ENCODE peak calls at places on chromosomes 6 and 20, in ten cellular contexts. C, D, X, M, G, J, O, P, B and A are unnamed samples.
A peak's percentile ranks its signal among the peaks of the same experiment; 100 is the strongest.

GRCh38 chr6:84687487-84687886 is 76.9 kb downstream of the TBX18 start:
- DNase-seq in G (no peak), J (no peak), P (no peak), B (no peak), O (no peak), M (peak; percentile 26), C (peak; percentile 51), D (no peak), X (no peak), A (no peak)

GRCh38 chr6:38804368-38804767 is 89.3 kb downstream of the DNAH8 start:
- DNase-seq in J (no peak), C (no peak), D (no peak), P (no peak), M (no peak), B (no peak), X (no peak), G (no peak), O (no peak), A (no peak)

GRCh38 chr6:129183039-129183438 is 300.1 kb downstream of the LAMA2 start:
- DNase-seq in D (no peak), G (no peak), B (no peak), J (no peak), C (no peak), M (no peak), X (no peak), P (no peak), O (no peak), A (no peak)

GRCh38 chr6:43768983-43769525 is 957 bp upstream of the VEGFA start:
- DNase-seq in O (peak; percentile 84), G (peak; percentile 91), C (peak; percentile 97), M (no peak), P (peak; percentile 64), B (no peak), J (no peak), X (no peak), D (no peak), A (peak; percentile 71)

GRCh38 chr6:49849121-49849907 is 17.0 kb downstream of the CRISP1 start:
- DNase-seq in G (peak; percentile 55), M (peak; percentile 78), X (peak; percentile 17), C (peak; percentile 67), B (peak; percentile 64), D (no peak), P (peak; percentile 85), J (peak; percentile 62), O (no peak), A (peak; percentile 18)

GRCh38 chr6:124881898-124882579 is 80.2 kb upstream of the RNF217 start:
- DNase-seq in D (no peak), O (no peak), P (no peak), J (no peak), X (no peak), B (no peak), C (peak; percentile 75), G (peak; percentile 62), M (peak; percentile 24), A (peak; percentile 24)

GRCh38 chr6:24547243-24547642 is 52.5 kb downstream of the ALDH5A1 start:
- DNase-seq in D (no peak), X (no peak), M (peak; percentile 75), C (peak; percentile 8), J (no peak), G (no peak), P (peak; percentile 37), B (peak; percentile 32), O (no peak), A (no peak)

GRCh38 chr6:130122243-130122642 is 100.5 kb downstream of the SAMD3 start:
- DNase-seq in O (no peak), P (no peak), B (no peak), X (no peak), G (no peak), D (no peak), M (no peak), C (no peak), J (no peak), A (no peak)

GRCh38 chr20:7523288-7523687 is 417.0 kb downstream of the HAO1 start:
- DNase-seq in P (no peak), O (no peak), C (no peak), G (no peak), M (no peak), B (no peak), X (no peak), J (no peak), D (no peak), A (no peak)
- TF ChIP-seq CTCF in P (no peak), O (no peak), C (no peak), G (no peak), M (no peak), B (no peak), X (no peak), J (no peak), D (no peak), A (no peak)

GRCh38 chr20:62923669-62924566 is 2.4 kb downstream of the DIDO1 start:
- DNase-seq in J (no peak), P (no peak), O (no peak), B (peak; percentile 77), D (no peak), X (no peak), C (no peak), M (no peak), G (no peak), A (no peak)

GRCh38 chr20:62920039-62920645 is 6.2 kb downstream of the DIDO1 start:
- DNase-seq in J (no peak), X (no peak), D (no peak), O (no peak), B (no peak), M (no peak), C (no peak), P (no peak), G (no peak), A (no peak)

GRCh38 chr20:62924567-62925419 is 1.5 kb downstream of the DIDO1 start:
- DNase-seq in M (no peak), B (peak; percentile 56), P (peak; percentile 55), D (no peak), C (peak; percentile 39), O (no peak), J (no peak), X (no peak), G (peak; percentile 34), A (no peak)

GRCh38 chr20:62921119-62921687 is 5.1 kb downstream of the DIDO1 start:
- DNase-seq in O (no peak), B (peak; percentile 88), D (peak; percentile 59), X (peak; percentile 82), C (peak; percentile 61), G (peak; percentile 53), J (peak; percentile 16), P (peak; percentile 85), M (peak; percentile 90), A (no peak)

GRCh38 chr20:62922451-62922921 is 3.8 kb downstream of the DIDO1 start:
- DNase-seq in B (no peak), C (no peak), O (no peak), M (no peak), G (no peak), D (no peak), X (no peak), J (no peak), P (no peak), A (no peak)
- H3K27ac ChIP-seq in B (peak overlapping the region; percentile 90), C (no peak overlapping the region), O (peak overlapping the region; percentile 96), M (peak overlapping the region; percentile 57), G (no peak overlapping the region), D (peak overlapping the region; percentile 98), X (no peak overlapping the region), J (no peak overlapping the region), P (peak overlapping the region; percentile 98), A (no peak overlapping the region)

DNA sequence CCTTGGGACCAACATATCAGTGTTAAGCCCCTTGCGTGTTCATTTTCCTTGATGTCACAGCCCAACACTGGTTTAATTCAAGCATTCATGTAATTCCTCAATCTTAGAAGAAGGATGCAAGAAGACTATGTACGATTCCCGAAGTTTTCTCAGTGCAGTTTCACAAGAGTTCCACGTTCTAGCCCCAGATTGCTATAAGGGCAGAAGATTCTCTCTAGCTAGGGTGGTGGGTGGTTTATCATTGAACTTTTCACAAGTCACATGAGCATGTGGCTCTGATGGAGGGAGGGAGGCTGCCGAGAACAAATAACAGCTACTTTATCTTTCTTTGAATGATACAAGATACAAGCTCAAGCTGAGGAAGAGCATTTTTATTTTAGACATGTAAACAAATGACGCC is 71.9 kb upstream of the NHSL1 start:
- DNase-seq in B (peak; percentile 53), D (no peak), J (no peak), G (peak; percentile 26), C (peak; percentile 18), M (no peak), O (no peak), X (no peak), P (peak; percentile 33), A (no peak)
- H3K4me3 ChIP-seq in B (peak overlapping the region; percentile 60), D (peak overlapping the region; percentile 40), J (no peak overlapping the region), G (peak overlapping the region; percentile 42), C (peak overlapping the region; percentile 27), M (peak overlapping the region; percentile 57), O (peak overlapping the region; percentile 44), X (no peak overlapping the region), P (peak overlapping the region; percentile 39), A (peak overlapping the region; percentile 69)

GRCh38 chr6:166466178-166467122 is 83.7 kb upstream of the MPC1 start:
- DNase-seq in O (no peak), J (no peak), D (no peak), C (peak; percentile 81), M (no peak), B (no peak), G (peak; percentile 89), P (peak; percentile 45), X (no peak), A (peak; percentile 59)

GRCh38 chr6:166464068-166464410 is 81.3 kb upstream of the MPC1 start:
- DNase-seq in M (no peak), D (no peak), J (no peak), O (no peak), B (no peak), X (no peak), G (no peak), P (no peak), C (no peak), A (no peak)

GRCh38 chr6:166465671-166466087 is 82.9 kb upstream of the MPC1 start:
- DNase-seq in O (no peak), J (no peak), P (no peak), X (peak; percentile 50), B (no peak), M (no peak), C (peak; percentile 42), D (no peak), G (peak; percentile 32), A (no peak)

GRCh38 chr6:166463363-166464067 is 80.8 kb upstream of the MPC1 start:
- DNase-seq in C (no peak), G (no peak), O (no peak), J (no peak), P (no peak), B (no peak), D (no peak), X (no peak), M (no peak), A (no peak)

DNA sequence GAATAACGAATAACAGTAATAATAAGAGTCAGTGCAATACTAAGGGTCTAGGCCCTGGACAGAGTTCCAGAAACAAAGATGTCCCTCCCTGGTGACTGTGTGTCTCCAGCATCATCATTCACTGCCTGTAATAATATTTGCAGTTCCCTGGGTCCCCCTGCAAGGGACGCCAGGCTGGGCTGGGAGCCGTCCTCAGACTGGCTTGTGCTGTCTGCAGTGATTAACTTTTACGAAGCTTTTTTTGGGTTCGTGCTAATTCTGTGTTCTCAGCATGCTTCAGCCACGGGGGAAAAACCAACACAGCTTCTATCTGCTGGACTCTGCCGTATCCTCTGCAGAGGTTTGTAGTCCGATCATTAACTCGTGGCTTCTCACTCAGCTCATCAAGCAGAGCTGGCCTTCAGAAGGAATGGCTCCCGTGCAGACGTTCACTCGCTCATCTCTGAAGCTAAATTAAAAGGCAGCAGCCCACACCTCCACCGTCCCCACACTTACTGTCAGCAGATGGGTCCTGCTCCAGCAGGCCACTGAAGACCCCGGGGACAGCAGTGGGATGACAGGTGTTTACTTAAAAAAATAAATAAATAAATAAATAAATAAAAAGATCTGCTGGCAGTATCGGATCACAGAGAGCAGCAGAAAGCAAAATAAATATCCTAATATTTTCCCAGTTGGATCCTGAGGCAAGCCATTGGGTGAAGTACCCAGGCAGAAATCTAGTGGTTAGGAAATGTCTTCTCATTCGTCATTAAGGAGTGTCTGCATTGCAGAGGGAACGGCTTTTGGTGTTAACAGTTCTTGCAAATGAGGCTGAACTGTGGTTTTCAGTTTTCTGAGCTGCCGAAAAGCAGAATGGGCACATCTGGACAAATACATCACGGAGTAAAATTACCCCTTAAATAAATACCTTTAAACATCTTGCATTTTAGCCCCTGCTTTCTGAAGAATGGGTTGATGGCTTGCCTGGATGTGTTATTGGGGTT is 82.0 kb upstream of the MPC1 start:
- DNase-seq in G (no peak), M (no peak), X (no peak), J (no peak), O (no peak), D (no peak), C (no peak), P (no peak), B (no peak), A (no peak)
- TF ChIP-seq CTCF in G (no peak), M (no peak), X (no peak), J (no peak), O (no peak), D (no peak), C (no peak), P (no peak), B (no peak), A (no peak)